ENCODE peak calls at places on chromosomes 7 and 10, in eight cellular contexts. One of them, this sample, is unnamed.

GRCh38 chr10:15325243-15326002 is 45.7 kb downstream of the FAM171A1 start:
- ATAC-seq in left lung: peak
- ATAC-seq in HepG2: no peak
- ATAC-seq in activated CD8-positive, alpha-beta memory T cell treated with anti-CD3 and anti-CD28 coated beads, Interleukin-2, amount 10 ng/mL, durations not matched to agents 7 days and 5 days: no peak
- ATAC-seq in PC-3: peak
- ATAC-seq in HCT116: peak
- ATAC-seq in DND-41: no peak
- ATAC-seq in lower lobe of right lung: peak
- ATAC-seq in this sample: peak

GRCh38 chr10:102802920-102803534 is 34.2 kb downstream of the CYP17A1 start:
- ATAC-seq in left lung: peak
- ATAC-seq in HepG2: no peak
- ATAC-seq in activated CD8-positive, alpha-beta memory T cell treated with anti-CD3 and anti-CD28 coated beads, Interleukin-2, amount 10 ng/mL, durations not matched to agents 7 days and 5 days: peak
- ATAC-seq in PC-3: no peak
- ATAC-seq in HCT116: peak
- ATAC-seq in DND-41: no peak
- ATAC-seq in lower lobe of right lung: peak
- ATAC-seq in this sample: peak

GRCh38 chr7:29345590-29345989 is 151.0 kb downstream of the CHN2 start:
- ATAC-seq in left lung: peak
- ATAC-seq in HepG2: peak
- ATAC-seq in activated CD8-positive, alpha-beta memory T cell treated with anti-CD3 and anti-CD28 coated beads, Interleukin-2, amount 10 ng/mL, durations not matched to agents 7 days and 5 days: peak
- ATAC-seq in PC-3: peak
- ATAC-seq in HCT116: peak
- ATAC-seq in DND-41: no peak
- ATAC-seq in lower lobe of right lung: peak
- ATAC-seq in this sample: peak

GRCh38 chr7:67724955-67725354 is 728.3 kb downstream of the TYW1 start:
- ATAC-seq in left lung: no peak
- ATAC-seq in HepG2: no peak
- ATAC-seq in activated CD8-positive, alpha-beta memory T cell treated with anti-CD3 and anti-CD28 coated beads, Interleukin-2, amount 10 ng/mL, durations not matched to agents 7 days and 5 days: no peak
- ATAC-seq in PC-3: no peak
- ATAC-seq in HCT116: no peak
- ATAC-seq in DND-41: no peak
- ATAC-seq in lower lobe of right lung: no peak
- ATAC-seq in this sample: no peak

GRCh38 chr7:129522088-129522970 is 20.0 kb downstream of the SMKR1 start:
- ATAC-seq in left lung: no peak
- ATAC-seq in HepG2: peak
- ATAC-seq in activated CD8-positive, alpha-beta memory T cell treated with anti-CD3 and anti-CD28 coated beads, Interleukin-2, amount 10 ng/mL, durations not matched to agents 7 days and 5 days: no peak
- ATAC-seq in PC-3: no peak
- ATAC-seq in HCT116: no peak
- ATAC-seq in DND-41: no peak
- ATAC-seq in lower lobe of right lung: no peak
- ATAC-seq in this sample: peak

GRCh38 chr7:158779061-158779992 is 50.0 kb downstream of the ESYT2 start:
- ATAC-seq in left lung: peak
- ATAC-seq in HepG2: no peak
- ATAC-seq in activated CD8-positive, alpha-beta memory T cell treated with anti-CD3 and anti-CD28 coated beads, Interleukin-2, amount 10 ng/mL, durations not matched to agents 7 days and 5 days: no peak
- ATAC-seq in PC-3: no peak
- ATAC-seq in HCT116: no peak
- ATAC-seq in DND-41: peak
- ATAC-seq in lower lobe of right lung: peak
- ATAC-seq in this sample: no peak

GRCh38 chr10:11270135-11270857 is 252.6 kb downstream of the CELF2 start:
- ATAC-seq in left lung: peak
- ATAC-seq in HepG2: peak
- ATAC-seq in activated CD8-positive, alpha-beta memory T cell treated with anti-CD3 and anti-CD28 coated beads, Interleukin-2, amount 10 ng/mL, durations not matched to agents 7 days and 5 days: peak
- ATAC-seq in PC-3: peak
- ATAC-seq in HCT116: peak
- ATAC-seq in DND-41: peak
- ATAC-seq in lower lobe of right lung: peak
- ATAC-seq in this sample: peak

GRCh38 chr7:82616059-82616723 is 172.6 kb upstream of the CACNA2D1 start:
- ATAC-seq in left lung: peak
- ATAC-seq in HepG2: no peak
- ATAC-seq in activated CD8-positive, alpha-beta memory T cell treated with anti-CD3 and anti-CD28 coated beads, Interleukin-2, amount 10 ng/mL, durations not matched to agents 7 days and 5 days: no peak
- ATAC-seq in PC-3: no peak
- ATAC-seq in HCT116: no peak
- ATAC-seq in DND-41: no peak
- ATAC-seq in lower lobe of right lung: peak
- ATAC-seq in this sample: no peak

GRCh38 chr10:50992356-50992866 is 81.9 kb upstream of the PRKG1 start:
- ATAC-seq in left lung: peak
- ATAC-seq in HepG2: peak
- ATAC-seq in activated CD8-positive, alpha-beta memory T cell treated with anti-CD3 and anti-CD28 coated beads, Interleukin-2, amount 10 ng/mL, durations not matched to agents 7 days and 5 days: no peak
- ATAC-seq in PC-3: no peak
- ATAC-seq in HCT116: no peak
- ATAC-seq in DND-41: no peak
- ATAC-seq in lower lobe of right lung: no peak
- ATAC-seq in this sample: no peak

GRCh38 chr10:68086910-68087309 is 11.8 kb upstream of the HERC4 start:
- ATAC-seq in left lung: no peak
- ATAC-seq in HepG2: no peak
- ATAC-seq in activated CD8-positive, alpha-beta memory T cell treated with anti-CD3 and anti-CD28 coated beads, Interleukin-2, amount 10 ng/mL, durations not matched to agents 7 days and 5 days: no peak
- ATAC-seq in PC-3: no peak
- ATAC-seq in HCT116: no peak
- ATAC-seq in DND-41: no peak
- ATAC-seq in lower lobe of right lung: no peak
- ATAC-seq in this sample: no peak

GRCh38 chr10:32308027-32308603 is 38.8 kb downstream of the EPC1 start:
- ATAC-seq in left lung: peak
- ATAC-seq in HepG2: no peak
- ATAC-seq in activated CD8-positive, alpha-beta memory T cell treated with anti-CD3 and anti-CD28 coated beads, Interleukin-2, amount 10 ng/mL, durations not matched to agents 7 days and 5 days: peak
- ATAC-seq in PC-3: no peak
- ATAC-seq in HCT116: no peak
- ATAC-seq in DND-41: no peak
- ATAC-seq in lower lobe of right lung: peak
- ATAC-seq in this sample: no peak

GRCh38 chr7:106518986-106519385 is 142.0 kb downstream of the CCDC71L start:
- ATAC-seq in left lung: no peak
- ATAC-seq in HepG2: no peak
- ATAC-seq in activated CD8-positive, alpha-beta memory T cell treated with anti-CD3 and anti-CD28 coated beads, Interleukin-2, amount 10 ng/mL, durations not matched to agents 7 days and 5 days: no peak
- ATAC-seq in PC-3: no peak
- ATAC-seq in HCT116: no peak
- ATAC-seq in DND-41: no peak
- ATAC-seq in lower lobe of right lung: no peak
- ATAC-seq in this sample: no peak

GRCh38 chr7:106291247-106291646 is 6.5 kb upstream of the NAMPT start:
- ATAC-seq in left lung: no peak
- ATAC-seq in HepG2: no peak
- ATAC-seq in activated CD8-positive, alpha-beta memory T cell treated with anti-CD3 and anti-CD28 coated beads, Interleukin-2, amount 10 ng/mL, durations not matched to agents 7 days and 5 days: no peak
- ATAC-seq in PC-3: no peak
- ATAC-seq in HCT116: no peak
- ATAC-seq in DND-41: no peak
- ATAC-seq in lower lobe of right lung: no peak
- ATAC-seq in this sample: no peak

GRCh38 chr10:48215148-48215982 is 59.1 kb downstream of the FRMPD2 start:
- ATAC-seq in left lung: peak
- ATAC-seq in HepG2: peak
- ATAC-seq in activated CD8-positive, alpha-beta memory T cell treated with anti-CD3 and anti-CD28 coated beads, Interleukin-2, amount 10 ng/mL, durations not matched to agents 7 days and 5 days: no peak
- ATAC-seq in PC-3: peak
- ATAC-seq in HCT116: peak
- ATAC-seq in DND-41: peak
- ATAC-seq in lower lobe of right lung: peak
- ATAC-seq in this sample: peak

This sample was measured in esophagus mucosa.